ENCODE peak calls at places on chromosomes 16 and 17, in seven cellular contexts. A, J, I, Z, W, O and Y are unnamed samples.

GRCh38 chr16:88768041-88768876 is 16.8 kb downstream of the PIEZO1 start:
- DNase-seq in O (no peak), W (peak; percentile 45), J (no peak), A (no peak), Z (no peak), I (no peak), Y (peak; percentile 84)

GRCh38 chr17:69581061-69581955 is 166.8 kb downstream of the MAP2K6 start:
- DNase-seq in Z (no peak), I (no peak), J (no peak), O (no peak), W (no peak), A (no peak), Y (no peak)

GRCh38 chr16:88534731-88535141 is 35.5 kb upstream of the ZC3H18 start:
- DNase-seq in J (no peak), W (no peak), O (peak; percentile 58), Z (peak; percentile 8), A (no peak), I (no peak), Y (no peak)

GRCh38 chr16:48274476-48274875 is 27.1 kb upstream of the ABCC11 start:
- DNase-seq in Z (no peak), W (no peak), J (no peak), I (no peak), A (no peak), O (no peak), Y (no peak)

GRCh38 chr17:46978489-46979022 is 497 bp downstream of the RPRML start:
- DNase-seq in O (no peak), Z (no peak), J (no peak), A (no peak), I (no peak), W (no peak), Y (peak; percentile 74)

GRCh38 chr17:19339341-19339815 is 23.1 kb downstream of the B9D1 start:
- DNase-seq in Z (no peak), W (no peak), I (peak; percentile 2), J (no peak), O (no peak), A (no peak), Y (no peak)

GRCh38 chr16:17377360-17378324 is 93.1 kb downstream of the XYLT1 start:
- DNase-seq in O (no peak), A (no peak), I (no peak), W (no peak), J (no peak), Z (no peak), Y (no peak)

GRCh38 chr16:3902731-3903130 is 22.2 kb upstream of the CREBBP start:
- DNase-seq in W (no peak), Z (no peak), O (no peak), A (no peak), I (no peak), J (no peak), Y (no peak)

GRCh38 chr17:72122668-72123495 is 2.1 kb downstream of the SOX9 start:
- DNase-seq in A (no peak), I (peak; percentile 50), O (peak; percentile 58), W (peak; percentile 69), Z (no peak), J (no peak), Y (peak; percentile 82)

GRCh38 chr17:38673714-38674012 is 1.1 kb downstream of the EPOP start:
- DNase-seq in W (peak; percentile 57), A (no peak), Z (no peak), J (no peak), I (peak; percentile 27), O (no peak), Y (no peak)

GRCh38 chr16:24685539-24686432 is 43.7 kb upstream of the TNRC6A start:
- DNase-seq in O (peak; percentile 40), J (no peak), Z (peak; percentile 39), I (peak; percentile 33), W (peak; percentile 92), A (peak; percentile 41), Y (peak; percentile 37)

GRCh38 chr17:39668141-39668924 is at the start of gene PNMT:
- DNase-seq in Z (peak; percentile 31), O (peak; percentile 86), J (no peak), W (peak; percentile 90), A (no peak), I (peak; percentile 83), Y (peak; percentile 91)

GRCh38 chr17:58121925-58122324 is 26.3 kb upstream of the OR4D1 start:
- DNase-seq in A (no peak), W (peak; percentile 43), O (peak; percentile 7), I (no peak), J (no peak), Z (peak; percentile 35), Y (no peak)

GRCh38 chr17:19418312-19418992 is 7.4 kb downstream of the RNF112 start:
- DNase-seq in A (no peak), J (peak; percentile 11), Z (peak; percentile 65), I (no peak), W (peak; percentile 60), O (peak; percentile 25), Y (no peak)

GRCh38 chr17:59874366-59874765 is 18.4 kb downstream of the TUBD1 start:
- DNase-seq in A (no peak), I (no peak), O (no peak), Z (no peak), J (no peak), W (no peak), Y (no peak)

GRCh38 chr17:30091771-30092170 is 24.8 kb upstream of the NSRP1 start:
- DNase-seq in Z (peak; percentile 50), J (no peak), A (no peak), W (no peak), O (no peak), I (no peak), Y (no peak)

GRCh38 chr17:76796081-76796480 is 58.2 kb downstream of the MFSD11 start:
- DNase-seq in I (no peak), A (no peak), Z (no peak), O (no peak), J (no peak), W (no peak), Y (no peak)

GRCh38 chr17:61389670-61390478 is 9.8 kb upstream of the TBX2 start:
- DNase-seq in O (peak; percentile 55), J (no peak), Z (no peak), W (peak; percentile 74), A (no peak), I (peak; percentile 57), Y (peak; percentile 47)

GRCh38 chr16:3953728-3954410 is 73.4 kb upstream of the CREBBP start:
- DNase-seq in O (no peak), J (no peak), I (no peak), Z (no peak), W (no peak), A (no peak), Y (no peak)

GRCh38 chr17:76252040-76252954 is 12.0 kb upstream of the RNF157 start:
- DNase-seq in J (peak; percentile 73), I (peak; percentile 65), W (peak; percentile 67), Z (peak; percentile 98), O (no peak), A (no peak), Y (no peak)

GRCh38 chr17:66570353-66571195 is 264.3 kb upstream of the CACNG5 start:
- DNase-seq in I (no peak), W (no peak), A (no peak), O (no peak), Z (peak; percentile 85), J (no peak), Y (no peak)

GRCh38 chr16:11824362-11824761 is 27.0 kb downstream of the RSL1D1 start:
- DNase-seq in A (no peak), Z (no peak), W (peak; percentile 46), J (peak; percentile 24), O (peak; percentile 30), I (peak; percentile 30), Y (peak; percentile 41)

GRCh38 chr17:34182036-34182803 is 72.9 kb upstream of the CCL2 start:
- DNase-seq in J (no peak), Z (no peak), I (no peak), O (no peak), A (no peak), W (no peak), Y (no peak)

GRCh38 chr17:34710226-34710625 is 130.8 kb downstream of the TMEM132E start:
- DNase-seq in A (no peak), I (no peak), Z (no peak), W (no peak), J (no peak), O (no peak), Y (no peak)

GRCh38 chr16:49474741-49475140 is 101.1 kb downstream of the C16orf78 start:
- DNase-seq in J (no peak), I (no peak), A (no peak), Z (no peak), O (no peak), W (no peak), Y (no peak)

GRCh38 chr16:30000768-30001631 is 5.0 kb downstream of the INO80E start:
- DNase-seq in W (no peak), I (no peak), A (no peak), Z (no peak), O (no peak), J (no peak), Y (no peak)

GRCh38 chr16:21277927-21278706 is at the start of gene CRYM:
- DNase-seq in I (peak; percentile 64), O (peak; percentile 87), Z (peak; percentile 15), J (no peak), W (peak; percentile 85), A (no peak), Y (peak; percentile 84)

GRCh38 chr17:37221865-37222264 is 153.9 kb upstream of the C17orf78 start:
- DNase-seq in I (no peak), A (no peak), W (no peak), Z (no peak), O (no peak), J (no peak), Y (no peak)
- TF ChIP-seq CTCF in I (no peak), A (no peak), W (no peak), Z (no peak), O (no peak), J (no peak), Y (no peak)

DNA sequence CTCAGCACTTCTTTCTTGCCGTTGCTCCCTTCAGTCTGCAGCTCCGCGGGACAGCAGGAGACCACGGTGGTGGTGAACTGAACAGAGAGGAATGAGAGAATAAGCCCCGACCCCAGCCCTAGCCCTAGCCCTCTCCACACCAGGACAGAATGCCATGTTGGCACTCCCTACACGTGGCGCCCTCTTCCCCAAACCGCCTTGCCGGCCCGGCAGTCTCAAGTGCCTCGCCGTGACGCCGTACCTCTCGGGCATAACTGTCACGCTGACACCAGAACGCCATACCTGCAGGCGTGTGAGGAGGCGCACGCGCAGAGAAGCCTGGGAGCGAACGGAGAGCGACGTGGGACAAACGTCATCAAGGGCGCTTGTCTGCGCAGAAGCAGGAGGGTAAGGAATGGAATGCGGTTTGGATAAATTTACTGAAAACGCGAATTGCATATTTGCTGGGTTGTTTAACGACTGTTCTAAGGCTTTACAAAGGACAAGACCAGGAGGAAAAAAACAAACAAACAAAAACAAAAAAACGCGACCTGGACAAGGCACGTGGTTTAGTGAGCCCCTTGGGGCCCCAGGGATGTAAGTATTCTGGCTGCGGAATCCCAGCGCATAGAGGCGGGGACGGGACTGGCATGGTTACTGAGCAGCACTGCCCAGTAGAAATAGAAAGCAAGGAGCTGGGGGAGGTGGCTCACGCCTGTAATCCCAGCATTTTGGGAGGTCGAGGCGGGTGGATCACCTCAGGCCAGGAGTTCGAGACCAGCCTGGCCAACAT is at the start of gene AARSD1:
- DNase-seq in W (peak; percentile 95), J (peak; percentile 97), A (peak; percentile 56), Z (peak; percentile 94), I (peak; percentile 93), O (peak; percentile 96), Y (peak; percentile 88)
- H3K4me3 ChIP-seq in W (peak within 1 kb of the TSS; percentile 46), J (peak within 1 kb of the TSS; percentile 74), A (peak within 1 kb of the TSS; percentile 81), Z (peak within 1 kb of the TSS; percentile 74), I (peak within 1 kb of the TSS; percentile 86), O (peak within 1 kb of the TSS; percentile 27), Y (peak within 1 kb of the TSS; percentile 86)

GRCh38 chr16:720507-720989 is 398 bp upstream of the ANTKMT start:
- DNase-seq in J (no peak), W (peak; percentile 73), O (no peak), Z (no peak), A (no peak), I (no peak), Y (no peak)
- TF ChIP-seq CTCF in J (peak; percentile 29), W (no peak), O (no peak), Z (peak; percentile 21), A (no peak), I (no peak), Y (no peak)

GRCh38 chr17:12022310-12022709 is 1.6 kb downstream of the MAP2K4 start:
- DNase-seq in A (no peak), J (no peak), Z (no peak), I (no peak), O (no peak), W (no peak), Y (no peak)
- H3K4me3 ChIP-seq in A (no peak overlapping the region), J (no peak overlapping the region), Z (no peak overlapping the region), I (peak overlapping the region; percentile 92), O (no peak overlapping the region), W (peak overlapping the region; percentile 92), Y (no peak overlapping the region)